ENCODE peak calls at places on chromosomes 13 and 19, in six cellular contexts. J is IMR-90, W is GM23338, G is ovary, D is fibroblast of lung, Q is thoracic aorta. S is an unnamed sample.

GRCh38 chr19:3769494-3769893 is 2.5 kb downstream of the RAX2 start:
- DNase-seq in J (no peak), Q (no peak), G (no peak), W (no peak), D (no peak), S (no peak)

GRCh38 chr19:57437931-57438330 is 2.8 kb downstream of the ZNF749 start:
- DNase-seq in D (no peak), J (peak), G (no peak), Q (no peak), W (no peak), S (no peak)

GRCh38 chr13:111330211-111330610 is 9.8 kb downstream of the TEX29 start:
- DNase-seq in G (no peak), Q (no peak), W (no peak), D (no peak), J (no peak), S (no peak)

GRCh38 chr19:56053596-56053995 is 67.0 kb downstream of the NLRP5 start:
- DNase-seq in J (no peak), D (no peak), Q (no peak), W (no peak), G (no peak), S (no peak)

GRCh38 chr19:11737964-11738745 is 591 bp downstream of the ZNF823 start:
- DNase-seq in J (peak), G (peak), W (peak), D (peak), Q (peak), S (peak)

GRCh38 chr13:102709536-102709935 is 14.7 kb upstream of the METTL21C start:
- DNase-seq in W (no peak), J (no peak), Q (no peak), D (no peak), G (no peak), S (no peak)

GRCh38 chr19:7115721-7116120 is 46.2 kb downstream of the ZNF557 start:
- DNase-seq in J (no peak), G (no peak), D (no peak), W (no peak), Q (no peak), S (peak)

GRCh38 chr13:33111414-33112110 is 95.3 kb downstream of the KL start:
- DNase-seq in W (no peak), D (peak), Q (no peak), G (no peak), J (peak), S (no peak)

GRCh38 chr13:51223284-51224270 is 1.4 kb downstream of the FAM124A start:
- DNase-seq in J (no peak), G (no peak), D (no peak), Q (no peak), W (peak), S (no peak)

GRCh38 chr13:57633950-57634828 is 2.6 kb downstream of the PCDH17 start:
- DNase-seq in J (no peak), W (peak), Q (no peak), G (no peak), D (no peak), S (no peak)

GRCh38 chr19:7013678-7014077 is 7.6 kb downstream of the MBD3L2B start:
- DNase-seq in J (no peak), G (no peak), W (no peak), D (no peak), Q (no peak), S (no peak)

GRCh38 chr13:19818223-19818842 is 35.6 kb upstream of the PSPC1 start:
- DNase-seq in Q (no peak), J (no peak), D (no peak), G (peak), W (peak), S (no peak)

GRCh38 chr19:38875656-38876345 is 2.3 kb downstream of the RINL start:
- DNase-seq in G (no peak), J (no peak), D (no peak), W (no peak), Q (no peak), S (no peak)

GRCh38 chr19:15563325-15563794 is 51.7 kb upstream of the CYP4F8 start:
- DNase-seq in G (peak), W (no peak), J (no peak), D (no peak), Q (no peak), S (no peak)

GRCh38 chr13:23610966-23611486 is 40.8 kb downstream of the TNFRSF19 start:
- DNase-seq in J (peak), Q (no peak), G (no peak), W (no peak), D (peak), S (no peak)

GRCh38 chr13:28531195-28531955 is 36.4 kb upstream of the FLT1 start:
- DNase-seq in D (peak), W (peak), J (peak), Q (no peak), G (no peak), S (no peak)

GRCh38 chr13:74061939-74062595 is 72.1 kb downstream of the KLF12 start:
- DNase-seq in W (no peak), G (peak), D (peak), J (peak), Q (no peak), S (no peak)

GRCh38 chr13:46749951-46750350 is 47.0 kb downstream of the ESD start:
- DNase-seq in W (no peak), D (no peak), Q (no peak), G (no peak), J (peak), S (no peak)

GRCh38 chr13:75432045-75432444 is 49.9 kb downstream of the TBC1D4 start:
- DNase-seq in J (peak), D (no peak), Q (no peak), W (peak), G (no peak), S (no peak)

GRCh38 chr13:66915596-66916185 is 314.4 kb downstream of the PCDH9 start:
- DNase-seq in D (no peak), G (no peak), J (peak), W (no peak), Q (no peak), S (no peak)

GRCh38 chr13:51797664-51798488 is 6.1 kb downstream of the DHRS12 start:
- DNase-seq in J (peak), G (no peak), D (peak), Q (no peak), W (peak), S (peak)

GRCh38 chr19:57271280-57271679 is 9.0 kb upstream of the ZNF460 start:
- DNase-seq in W (no peak), Q (no peak), G (no peak), J (no peak), D (no peak), S (no peak)

GRCh38 chr13:84273163-84273562 is 390.9 kb upstream of the SLITRK1 start:
- DNase-seq in J (no peak), W (no peak), Q (no peak), D (no peak), G (no peak), S (no peak)

GRCh38 chr19:51342631-51343569 is 961 bp upstream of the VSIG10L start:
- DNase-seq in W (no peak), G (no peak), Q (no peak), D (no peak), J (no peak), S (no peak)

GRCh38 chr19:50203281-50204080 is at the start of gene MYH14:
- DNase-seq in Q (peak), D (no peak), W (peak), G (peak), J (no peak), S (no peak)

GRCh38 chr13:101516262-101516661 is 63.8 kb downstream of the ITGBL1 start:
- DNase-seq in G (no peak), D (no peak), J (no peak), W (no peak), Q (no peak), S (no peak)

GRCh38 chr13:63088226-63088625 is 1672.6 kb upstream of the PCDH20 start:
- DNase-seq in D (peak), G (no peak), Q (no peak), W (no peak), J (peak), S (no peak)

GRCh38 chr19:35240322-35240721 is 8.5 kb upstream of the LSR start:
- DNase-seq in Q (no peak), W (no peak), G (no peak), J (no peak), D (no peak), S (no peak)

GRCh38 chr13:65660696-65661095 is 1569.4 kb downstream of the PCDH9 start:
- DNase-seq in W (no peak), G (no peak), Q (no peak), D (peak), J (peak), S (no peak)

GRCh38 chr13:24064258-24064860 is 96.2 kb upstream of the SPATA13 start:
- DNase-seq in Q (no peak), D (no peak), G (no peak), J (no peak), W (no peak), S (no peak)

GRCh38 chr19:30593358-30593757 is 221.2 kb downstream of the ZNF536 start:
- DNase-seq in G (no peak), Q (peak), D (no peak), W (no peak), J (no peak), S (peak)

GRCh38 chr13:66943530-66943929 is 286.6 kb downstream of the PCDH9 start:
- DNase-seq in D (no peak), Q (no peak), W (no peak), G (no peak), J (no peak), S (no peak)

GRCh38 chr19:11067356-11068113 is 21.7 kb upstream of the LDLR start:
- DNase-seq in D (no peak), W (no peak), Q (no peak), J (peak), G (no peak), S (no peak)

GRCh38 chr19:7575426-7576040 is 20.1 kb upstream of the CAMSAP3 start:
- DNase-seq in G (no peak), D (no peak), W (no peak), J (no peak), Q (no peak), S (no peak)

GRCh38 chr13:24065172-24065571 is 95.3 kb upstream of the SPATA13 start:
- DNase-seq in D (no peak), Q (no peak), W (no peak), J (no peak), G (no peak), S (no peak)

GRCh38 chr13:25375727-25376358 is 4.1 kb downstream of the ATP8A2 start:
- DNase-seq in D (peak), J (peak), G (no peak), W (peak), Q (no peak), S (no peak)

DNA sequence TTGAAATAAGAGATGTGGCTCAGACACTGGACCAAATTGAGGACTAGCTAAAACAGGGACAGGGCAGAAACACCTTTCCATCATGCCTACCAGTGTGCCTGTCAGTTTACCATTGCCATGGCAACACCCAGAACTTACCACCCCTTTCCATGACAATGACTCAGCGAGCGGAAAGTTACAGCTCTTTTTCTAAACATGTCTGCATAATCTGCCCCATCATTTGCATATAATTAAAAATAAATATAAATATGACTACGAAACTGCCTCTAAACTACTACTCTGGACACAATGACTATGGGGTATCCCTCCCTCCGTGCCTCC is 96.0 kb downstream of the UBL3 start:
- DNase-seq in G (no peak), Q (no peak), D (peak), J (peak), W (peak), S (no peak)
- H3K27ac ChIP-seq in G (no peak), Q (no peak), D (no peak), J (no peak), W (peak), S (no peak)

DNA sequence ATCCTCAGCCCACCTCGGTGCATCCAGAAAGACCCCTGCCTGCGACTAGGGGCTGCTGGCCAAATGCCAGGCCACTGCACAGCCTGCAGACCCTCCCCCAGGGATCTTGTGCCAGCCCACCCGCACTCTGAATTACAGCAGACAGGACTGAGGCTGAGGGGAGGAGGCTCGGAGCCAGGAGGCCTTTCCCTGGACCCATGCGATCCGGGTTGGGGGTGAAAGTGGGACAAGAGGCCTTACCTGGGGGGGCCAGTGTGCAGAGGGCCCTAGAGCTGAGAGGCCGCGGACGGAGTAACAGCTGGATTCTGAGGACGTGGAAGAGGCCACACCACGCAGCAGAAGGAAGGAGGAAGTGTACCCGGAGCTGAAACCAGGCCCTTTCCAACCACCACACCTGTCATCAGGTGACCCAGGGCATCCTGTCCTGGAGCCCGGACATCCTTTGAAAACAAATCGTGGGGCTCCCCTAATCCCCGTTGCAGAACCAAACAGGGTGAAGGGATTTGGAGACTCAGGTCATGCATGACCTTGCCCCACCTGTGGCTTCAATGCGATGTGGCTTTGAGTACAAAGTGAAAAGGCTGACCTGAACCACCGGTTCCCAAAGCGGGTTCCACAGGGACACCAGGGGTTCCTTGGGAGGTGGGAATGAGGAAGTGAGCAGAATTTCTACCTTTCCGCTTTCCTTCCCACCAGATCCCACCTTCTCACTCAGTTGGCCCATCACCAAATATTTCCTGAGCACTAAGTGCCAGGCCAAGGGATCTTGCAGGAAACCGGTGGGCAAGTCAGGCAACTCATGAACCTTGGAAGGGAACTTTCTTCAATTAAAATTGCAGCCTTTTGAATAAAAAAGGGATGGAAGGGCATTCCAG is 828 bp downstream of the FUT6 start:
- DNase-seq in D (no peak), G (no peak), Q (no peak), J (no peak), W (no peak), S (no peak)
- H3K27ac ChIP-seq in D (no peak), G (no peak), Q (no peak), J (no peak), W (no peak), S (no peak)

GRCh38 chr13:96782186-96782585 is 212.1 kb downstream of the OXGR1 start:
- DNase-seq in Q (no peak), G (no peak), J (no peak), W (no peak), D (no peak), S (no peak)
- H3K27ac ChIP-seq in Q (peak), G (no peak), J (no peak), W (no peak), D (no peak), S (no peak)

GRCh38 chr19:45251452-45252354 is 632 bp downstream of the MARK4 start:
- DNase-seq in J (no peak), G (peak), Q (no peak), W (peak), D (peak), S (peak)
- H3K27ac ChIP-seq in J (peak), G (peak), Q (peak), W (no peak), D (peak), S (peak)